ENCODE peak calls at places on chromosome 9, in ten cellular contexts. D, Y, K, U, S, L, E, W, M and B are unnamed samples. For H4K20me1, the result is how much of the 10 kb centered on the place peaks cover.

GRCh38 chr9:132575005-132575609 is 7.3 kb upstream of the BARHL1 start:
- DNase-seq in W (peak), L (peak), K (peak), D (peak), U (peak), S (peak), Y (peak), M (peak), E (peak), B (peak)

GRCh38 chr9:75299324-75299723 is 211.0 kb downstream of the OSTF1 start:
- DNase-seq in D (no peak), S (no peak), K (no peak), E (no peak), Y (no peak), M (peak), U (no peak), L (no peak), W (no peak), B (peak)

GRCh38 chr9:5111696-5112095 is 73.7 kb downstream of the INSL6 start:
- DNase-seq in L (no peak), E (no peak), Y (no peak), M (no peak), U (no peak), D (no peak), W (no peak), S (no peak), K (no peak), B (no peak)

GRCh38 chr9:89468271-89468960 is 29.5 kb downstream of the SEMA4D start:
- DNase-seq in E (no peak), Y (no peak), W (no peak), D (no peak), U (no peak), K (no peak), S (no peak), L (no peak), M (no peak), B (no peak)

GRCh38 chr9:87405677-87406544 is 91.8 kb upstream of the DAPK1 start:
- DNase-seq in W (peak), U (no peak), Y (no peak), S (no peak), K (no peak), E (no peak), D (no peak), M (no peak), L (peak), B (no peak)

GRCh38 chr9:121319394-121319780 is 50.7 kb downstream of the STOM start:
- DNase-seq in E (no peak), U (no peak), S (no peak), L (no peak), M (no peak), K (no peak), Y (no peak), W (no peak), D (no peak), B (no peak)

GRCh38 chr9:131264231-131264630 is 12.1 kb downstream of the FAM78A start:
- DNase-seq in L (no peak), S (no peak), W (no peak), M (no peak), D (no peak), E (peak), K (no peak), Y (no peak), U (no peak), B (no peak)

GRCh38 chr9:18072967-18073366 is 401.0 kb upstream of the ADAMTSL1 start:
- DNase-seq in E (no peak), D (no peak), Y (no peak), K (no peak), S (no peak), U (no peak), L (no peak), M (no peak), W (no peak), B (no peak)

GRCh38 chr9:83299094-83299493 is 236.2 kb upstream of the RASEF start:
- DNase-seq in S (no peak), D (no peak), K (no peak), L (no peak), M (peak), Y (no peak), E (no peak), U (no peak), W (no peak), B (no peak)

GRCh38 chr9:127492616-127493015 is 41.3 kb downstream of the LRSAM1 start:
- DNase-seq in L (no peak), D (no peak), S (no peak), M (no peak), U (no peak), K (no peak), W (no peak), Y (no peak), E (no peak), B (no peak)

GRCh38 chr9:90891656-90892055 is 90.0 kb downstream of the SYK start:
- DNase-seq in L (no peak), W (no peak), S (no peak), U (no peak), Y (no peak), D (no peak), K (no peak), E (no peak), M (no peak), B (no peak)

GRCh38 chr9:136694163-136694864 is 7.1 kb upstream of the AGPAT2 start:
- DNase-seq in L (peak), D (peak), K (peak), S (peak), U (peak), E (peak), Y (peak), W (peak), M (peak), B (no peak)

GRCh38 chr9:117784996-117785395 is 80.8 kb downstream of the TLR4 start:
- DNase-seq in K (no peak), M (no peak), U (no peak), S (no peak), L (no peak), D (no peak), W (no peak), Y (no peak), E (no peak), B (no peak)

GRCh38 chr9:26955222-26955903 is 849 bp upstream of the IFT74 start:
- DNase-seq in L (peak), M (no peak), S (peak), U (no peak), K (no peak), Y (no peak), D (no peak), E (no peak), W (peak), B (peak)

GRCh38 chr9:27784999-27785713 is 211.9 kb upstream of the C9orf72 start:
- DNase-seq in L (no peak), W (no peak), M (no peak), Y (no peak), E (no peak), K (no peak), S (no peak), U (no peak), D (no peak), B (no peak)

GRCh38 chr9:98097836-98098235 is 21.2 kb downstream of the TRIM14 start:
- DNase-seq in L (no peak), U (no peak), K (no peak), W (no peak), M (peak), E (no peak), D (no peak), S (peak), Y (no peak), B (peak)

GRCh38 chr9:270657-271237 is 56.1 kb downstream of the DOCK8 start:
- DNase-seq in M (no peak), E (no peak), D (no peak), L (no peak), Y (no peak), U (no peak), K (no peak), S (no peak), W (no peak), B (no peak)

GRCh38 chr9:112061152-112061740 is 113.9 kb downstream of the SUSD1 start:
- DNase-seq in Y (peak), M (peak), K (peak), U (peak), L (peak), S (no peak), W (peak), E (no peak), D (no peak), B (no peak)

GRCh38 chr9:79623799-79624721 is 52.3 kb downstream of the TLE4 start:
- DNase-seq in E (no peak), D (no peak), S (no peak), L (peak), Y (peak), M (peak), K (peak), W (no peak), U (no peak), B (peak)

GRCh38 chr9:2047144-2047671 is 32.1 kb downstream of the SMARCA2 start:
- DNase-seq in K (no peak), E (no peak), U (no peak), S (no peak), D (peak), M (no peak), L (no peak), W (no peak), Y (no peak), B (no peak)

GRCh38 chr9:92077868-92078267 is 37.3 kb downstream of the SPTLC1 start:
- DNase-seq in W (no peak), D (no peak), M (no peak), L (no peak), U (no peak), K (no peak), E (no peak), S (no peak), Y (no peak), B (no peak)

GRCh38 chr9:26210338-26210851 is 532.2 kb upstream of the TUSC1 start:
- DNase-seq in M (no peak), E (no peak), K (no peak), Y (no peak), W (no peak), U (no peak), S (peak), L (peak), D (peak), B (no peak)

GRCh38 chr9:105307731-105308130 is 63.3 kb downstream of the SLC44A1 start:
- DNase-seq in W (no peak), L (peak), D (no peak), K (no peak), Y (no peak), E (no peak), M (no peak), U (no peak), S (no peak), B (no peak)

DNA sequence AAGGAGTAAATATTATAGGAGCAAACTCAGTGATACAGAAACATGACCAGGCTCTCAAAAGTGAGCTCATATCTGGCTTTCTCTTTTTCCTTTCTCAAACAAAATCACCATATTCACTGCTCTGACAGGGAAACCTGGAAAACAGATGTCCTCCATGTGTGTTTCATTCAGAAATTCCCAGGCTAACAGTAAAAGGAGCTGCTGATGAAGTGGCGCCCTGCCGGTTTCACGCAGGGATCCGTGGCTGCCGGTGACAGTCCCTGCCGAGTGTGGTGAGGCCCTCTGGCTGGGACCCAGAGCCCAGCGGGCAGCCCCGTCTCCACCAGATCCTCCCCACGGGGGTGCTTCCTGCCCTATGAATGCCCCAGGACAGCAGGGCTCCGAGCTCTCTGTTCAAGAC is 208.1 kb downstream of the GNA14 start:
- DNase-seq in S (peak), D (peak), K (no peak), L (peak), Y (no peak), E (peak), W (peak), M (no peak), U (no peak), B (no peak)
- H2AFZ ChIP-seq in S (no peak), D (peak), K (no peak), L (peak), Y (peak), E (no peak), W (peak), M (no peak), U (no peak), B (no peak)

DNA sequence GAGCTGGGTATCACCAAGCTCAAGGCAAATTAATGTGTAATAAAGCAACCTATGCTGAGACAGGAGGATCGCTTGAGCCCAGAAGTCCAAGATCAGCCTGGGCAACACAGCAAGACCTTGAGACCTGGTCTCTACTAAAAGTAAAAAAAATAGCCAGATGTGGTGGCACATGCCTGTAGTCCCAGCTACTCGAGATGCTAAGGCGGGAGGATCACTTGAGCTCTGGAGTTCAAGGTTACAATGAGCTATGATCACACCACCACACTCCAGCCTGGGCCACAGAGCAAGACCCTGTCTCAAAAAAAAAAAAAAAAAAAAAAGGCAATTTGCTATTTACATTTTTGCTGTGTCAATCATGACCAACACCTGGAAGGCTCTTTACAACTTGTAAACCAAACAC is 5.2 kb downstream of the STRBP start:
- DNase-seq in M (no peak), U (no peak), Y (no peak), K (no peak), E (no peak), D (no peak), W (no peak), S (no peak), L (no peak), B (no peak)
- H4K20me1 ChIP-seq in M (under half), U (under half), Y (under half), K (under half), E (under half), D (half or more), W (under half), S (half or more), L (under half), B (half or more)

GRCh38 chr9:69671904-69672827 is at the start of gene APBA1:
- DNase-seq in D (peak), L (peak), S (peak), W (peak), K (no peak), Y (peak), U (peak), M (no peak), E (peak), B (no peak)
- H2AFZ ChIP-seq in D (peak), L (peak), S (peak), W (peak), K (no peak), Y (peak), U (peak), M (peak), E (no peak), B (peak)

GRCh38 chr9:20569525-20569924 is 52.8 kb downstream of the MLLT3 start:
- DNase-seq in K (no peak), M (peak), S (no peak), U (no peak), E (no peak), W (no peak), L (peak), D (no peak), Y (no peak), B (no peak)
- H4K20me1 ChIP-seq in K (under half), M (under half), S (under half), U (under half), E (under half), W (under half), L (under half), D (under half), Y (under half), B (under half)

GRCh38 chr9:93541581-93542349 is 34.6 kb upstream of the PHF2 start:
- DNase-seq in S (no peak), D (no peak), M (no peak), Y (no peak), W (no peak), K (no peak), U (no peak), L (no peak), E (no peak), B (no peak)
- H2AFZ ChIP-seq in S (no peak), D (no peak), M (no peak), Y (no peak), W (no peak), K (no peak), U (no peak), L (no peak), E (no peak), B (no peak)

GRCh38 chr9:122946486-122947003 is 5.7 kb downstream of the RABGAP1 start:
- DNase-seq in E (no peak), S (no peak), L (no peak), D (no peak), Y (peak), K (no peak), M (no peak), U (no peak), W (no peak), B (no peak)

GRCh38 chr9:122951056-122951455 is 10.2 kb downstream of the RABGAP1 start:
- DNase-seq in Y (no peak), S (no peak), E (no peak), D (no peak), M (no peak), U (no peak), L (no peak), K (no peak), W (no peak), B (no peak)

GRCh38 chr9:122949696-122950095 is 8.9 kb downstream of the RABGAP1 start:
- DNase-seq in U (no peak), E (no peak), Y (peak), L (no peak), S (no peak), K (no peak), W (no peak), D (peak), M (no peak), B (no peak)

GRCh38 chr9:122950263-122950662 is 9.4 kb downstream of the RABGAP1 start:
- DNase-seq in K (no peak), Y (no peak), L (no peak), U (no peak), W (no peak), D (no peak), S (no peak), E (no peak), M (no peak), B (no peak)

DNA sequence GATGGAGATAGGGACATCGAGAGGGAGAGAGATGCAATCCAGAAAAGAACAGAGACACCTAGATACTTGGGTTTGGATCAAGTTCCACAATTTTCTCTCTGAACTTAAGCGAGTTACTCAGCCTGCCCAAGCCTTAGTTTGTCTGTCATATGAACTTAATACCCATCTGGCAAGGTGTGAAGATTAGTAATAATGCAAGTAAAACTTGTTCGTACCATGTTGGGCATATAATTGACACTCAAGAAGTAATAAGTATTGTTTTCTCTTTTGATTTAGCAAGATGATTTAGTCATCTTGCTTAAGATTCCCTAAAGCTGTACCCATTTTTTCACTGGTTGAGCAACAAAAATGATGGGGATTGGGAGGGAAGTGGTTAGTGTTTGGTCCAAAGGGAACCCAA is 7.5 kb downstream of the RABGAP1 start:
- DNase-seq in W (no peak), K (no peak), U (no peak), D (no peak), E (no peak), S (no peak), Y (no peak), M (no peak), L (no peak), B (no peak)
- H4K20me1 ChIP-seq in W (under half), K (under half), U (half or more), D (under half), E (under half), S (half or more), Y (under half), M (under half), L (under half), B (under half)

DNA sequence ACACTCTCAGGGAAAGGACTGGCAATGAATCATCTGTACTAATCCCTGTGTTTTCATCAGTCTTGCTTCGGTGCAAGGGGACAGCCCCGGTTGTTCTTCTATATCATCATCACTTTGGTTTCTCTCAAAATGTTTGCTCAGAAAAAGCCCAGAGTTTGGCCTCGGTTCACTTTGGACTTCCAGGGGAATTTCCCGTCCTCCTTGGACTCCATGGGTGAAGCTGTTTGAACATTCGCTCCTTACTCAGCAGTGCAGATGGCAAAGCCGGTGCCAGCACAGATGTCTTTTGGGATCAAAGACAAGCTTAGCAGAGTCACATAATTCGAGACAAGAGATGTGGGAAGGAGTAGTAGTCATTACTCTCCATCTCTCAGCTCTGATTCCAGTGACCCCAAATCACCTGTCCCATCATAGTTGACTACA is 69.8 kb upstream of the TNFSF8 start:
- DNase-seq in U (no peak), D (no peak), K (no peak), W (no peak), M (no peak), L (peak), Y (no peak), S (no peak), E (no peak), B (no peak)
- H2AFZ ChIP-seq in U (no peak), D (no peak), K (no peak), W (no peak), M (no peak), L (peak), Y (no peak), S (no peak), E (no peak), B (no peak)

GRCh38 chr9:70261131-70261870 is 2.5 kb downstream of the SMC5 start:
- DNase-seq in D (no peak), E (no peak), S (no peak), U (no peak), Y (no peak), K (no peak), W (peak), M (peak), L (no peak), B (no peak)

GRCh38 chr9:70260606-70261005 is 1.8 kb downstream of the SMC5 start:
- DNase-seq in Y (no peak), K (no peak), D (no peak), M (no peak), E (no peak), L (no peak), W (no peak), U (no peak), S (no peak), B (peak)

GRCh38 chr9:70262384-70262783 is 3.6 kb downstream of the SMC5 start:
- DNase-seq in E (no peak), M (no peak), K (no peak), L (no peak), S (no peak), D (no peak), U (no peak), W (no peak), Y (no peak), B (no peak)

GRCh38 chr9:70263421-70263820 is 4.6 kb downstream of the SMC5 start:
- DNase-seq in M (peak), Y (no peak), U (no peak), D (no peak), W (peak), S (no peak), K (no peak), L (peak), E (no peak), B (no peak)

GRCh38 chr9:70262948-70263347 is 4.2 kb downstream of the SMC5 start:
- DNase-seq in L (no peak), S (no peak), U (no peak), M (peak), E (no peak), Y (no peak), D (no peak), K (no peak), W (peak), B (no peak)
- H4K20me1 ChIP-seq in L (under half), S (half or more), U (half or more), M (half or more), E (under half), Y (under half), D (under half), K (half or more), W (under half), B (under half)